ENCODE peak calls at places on chromosomes 12 and 14, in nine cellular contexts. One of them, this sample, is unnamed.

GRCh38 chr14:50335989-50336391 is 23.9 kb downstream of the DMAC2L start:
- DNase-seq in SK-N-SH: peak
- DNase-seq in AG04450: no peak
- DNase-seq in endodermal cell: peak
- DNase-seq in lower lobe of right lung: no peak
- DNase-seq in tibial nerve: no peak
- DNase-seq in mammary epithelial cell: no peak
- DNase-seq in cardiac fibroblast: peak
- DNase-seq in BJ: no peak
- DNase-seq in this sample: no peak

GRCh38 chr12:24997970-24998582 is 49.2 kb upstream of the BCAT1 start:
- DNase-seq in lower lobe of right lung: no peak
- DNase-seq in BJ: peak
- DNase-seq in SK-N-SH: no peak
- DNase-seq in tibial nerve: no peak
- DNase-seq in endodermal cell: no peak
- DNase-seq in mammary epithelial cell: peak
- DNase-seq in AG04450: peak
- DNase-seq in cardiac fibroblast: peak
- DNase-seq in this sample: peak

GRCh38 chr14:76947078-76947837 is 81.2 kb downstream of the IRF2BPL start:
- DNase-seq in endodermal cell: peak
- DNase-seq in tibial nerve: peak
- DNase-seq in mammary epithelial cell: peak
- DNase-seq in lower lobe of right lung: peak
- DNase-seq in AG04450: peak
- DNase-seq in cardiac fibroblast: peak
- DNase-seq in SK-N-SH: peak
- DNase-seq in BJ: no peak
- DNase-seq in this sample: peak

GRCh38 chr12:64064240-64064639 is 157.9 kb downstream of the KICS2 start:
- DNase-seq in AG04450: no peak
- DNase-seq in endodermal cell: no peak
- DNase-seq in lower lobe of right lung: no peak
- DNase-seq in SK-N-SH: no peak
- DNase-seq in cardiac fibroblast: no peak
- DNase-seq in mammary epithelial cell: no peak
- DNase-seq in tibial nerve: no peak
- DNase-seq in BJ: no peak
- DNase-seq in this sample: no peak

GRCh38 chr12:67716817-67717216 is 68.3 kb downstream of the DYRK2 start:
- DNase-seq in AG04450: no peak
- DNase-seq in endodermal cell: no peak
- DNase-seq in SK-N-SH: no peak
- DNase-seq in cardiac fibroblast: peak
- DNase-seq in tibial nerve: no peak
- DNase-seq in lower lobe of right lung: no peak
- DNase-seq in BJ: peak
- DNase-seq in mammary epithelial cell: no peak
- DNase-seq in this sample: peak

GRCh38 chr12:16272222-16272621 is 5.3 kb downstream of the SLC15A5 start:
- DNase-seq in tibial nerve: no peak
- DNase-seq in lower lobe of right lung: no peak
- DNase-seq in cardiac fibroblast: peak
- DNase-seq in endodermal cell: no peak
- DNase-seq in mammary epithelial cell: peak
- DNase-seq in AG04450: no peak
- DNase-seq in BJ: no peak
- DNase-seq in SK-N-SH: no peak
- DNase-seq in this sample: no peak

GRCh38 chr12:14955876-14956811 is 5.3 kb downstream of the ARHGDIB start:
- DNase-seq in BJ: no peak
- DNase-seq in SK-N-SH: no peak
- DNase-seq in lower lobe of right lung: no peak
- DNase-seq in mammary epithelial cell: no peak
- DNase-seq in endodermal cell: no peak
- DNase-seq in tibial nerve: no peak
- DNase-seq in AG04450: no peak
- DNase-seq in cardiac fibroblast: no peak
- DNase-seq in this sample: no peak

GRCh38 chr12:89783321-89784060 is 74.9 kb upstream of the ATP2B1 start:
- DNase-seq in SK-N-SH: no peak
- DNase-seq in BJ: no peak
- DNase-seq in cardiac fibroblast: peak
- DNase-seq in tibial nerve: no peak
- DNase-seq in endodermal cell: no peak
- DNase-seq in lower lobe of right lung: no peak
- DNase-seq in AG04450: no peak
- DNase-seq in mammary epithelial cell: no peak
- DNase-seq in this sample: peak

GRCh38 chr12:68403711-68404110 is 71.5 kb upstream of the MDM1 start:
- DNase-seq in AG04450: no peak
- DNase-seq in lower lobe of right lung: no peak
- DNase-seq in tibial nerve: no peak
- DNase-seq in cardiac fibroblast: no peak
- DNase-seq in endodermal cell: no peak
- DNase-seq in SK-N-SH: no peak
- DNase-seq in mammary epithelial cell: no peak
- DNase-seq in BJ: no peak
- DNase-seq in this sample: peak

GRCh38 chr12:57223191-57224165 is 6.0 kb upstream of the SHMT2 start:
- DNase-seq in BJ: no peak
- DNase-seq in mammary epithelial cell: no peak
- DNase-seq in SK-N-SH: no peak
- DNase-seq in tibial nerve: no peak
- DNase-seq in AG04450: no peak
- DNase-seq in cardiac fibroblast: no peak
- DNase-seq in lower lobe of right lung: no peak
- DNase-seq in endodermal cell: no peak
- DNase-seq in this sample: no peak

GRCh38 chr12:52015393-52016081 is 8.8 kb downstream of the TAMALIN start:
- DNase-seq in BJ: no peak
- DNase-seq in endodermal cell: peak
- DNase-seq in SK-N-SH: no peak
- DNase-seq in lower lobe of right lung: no peak
- DNase-seq in tibial nerve: no peak
- DNase-seq in AG04450: no peak
- DNase-seq in cardiac fibroblast: no peak
- DNase-seq in mammary epithelial cell: peak
- DNase-seq in this sample: no peak

GRCh38 chr14:68551045-68551683 is 241.7 kb downstream of the ZFP36L1 start:
- DNase-seq in BJ: no peak
- DNase-seq in AG04450: no peak
- DNase-seq in cardiac fibroblast: no peak
- DNase-seq in lower lobe of right lung: no peak
- DNase-seq in SK-N-SH: no peak
- DNase-seq in endodermal cell: no peak
- DNase-seq in tibial nerve: peak
- DNase-seq in mammary epithelial cell: no peak
- DNase-seq in this sample: no peak

GRCh38 chr12:132812631-132813305 is 15.9 kb downstream of the GOLGA3 start:
- DNase-seq in SK-N-SH: no peak
- DNase-seq in endodermal cell: no peak
- DNase-seq in BJ: no peak
- DNase-seq in cardiac fibroblast: no peak
- DNase-seq in lower lobe of right lung: no peak
- DNase-seq in AG04450: peak
- DNase-seq in tibial nerve: no peak
- DNase-seq in mammary epithelial cell: no peak
- DNase-seq in this sample: no peak

GRCh38 chr14:36520601-36521525 is 831 bp upstream of the NKX2-1 start:
- DNase-seq in SK-N-SH: peak
- DNase-seq in AG04450: no peak
- DNase-seq in lower lobe of right lung: peak
- DNase-seq in cardiac fibroblast: no peak
- DNase-seq in endodermal cell: peak
- DNase-seq in tibial nerve: no peak
- DNase-seq in BJ: no peak
- DNase-seq in mammary epithelial cell: peak
- DNase-seq in this sample: no peak

GRCh38 chr14:51609987-51610283 is 41.8 kb upstream of the FRMD6 start:
- DNase-seq in cardiac fibroblast: peak
- DNase-seq in lower lobe of right lung: no peak
- DNase-seq in endodermal cell: no peak
- DNase-seq in AG04450: no peak
- DNase-seq in BJ: no peak
- DNase-seq in SK-N-SH: no peak
- DNase-seq in mammary epithelial cell: no peak
- DNase-seq in tibial nerve: no peak
- DNase-seq in this sample: no peak

GRCh38 chr12:24045816-24046257 is 96.4 kb upstream of the SOX5 start:
- DNase-seq in cardiac fibroblast: peak
- DNase-seq in BJ: no peak
- DNase-seq in tibial nerve: no peak
- DNase-seq in SK-N-SH: peak
- DNase-seq in AG04450: no peak
- DNase-seq in mammary epithelial cell: no peak
- DNase-seq in endodermal cell: no peak
- DNase-seq in lower lobe of right lung: no peak
- DNase-seq in this sample: peak

GRCh38 chr12:96720363-96720705 is 186.7 kb upstream of the NEDD1 start:
- DNase-seq in lower lobe of right lung: no peak
- DNase-seq in mammary epithelial cell: peak
- DNase-seq in SK-N-SH: no peak
- DNase-seq in endodermal cell: peak
- DNase-seq in AG04450: no peak
- DNase-seq in tibial nerve: no peak
- DNase-seq in cardiac fibroblast: no peak
- DNase-seq in BJ: no peak
- DNase-seq in this sample: no peak

GRCh38 chr12:118189761-118190181 is 53.8 kb downstream of the PEBP1 start:
- DNase-seq in mammary epithelial cell: peak
- DNase-seq in tibial nerve: peak
- DNase-seq in cardiac fibroblast: peak
- DNase-seq in SK-N-SH: peak
- DNase-seq in BJ: no peak
- DNase-seq in AG04450: peak
- DNase-seq in endodermal cell: peak
- DNase-seq in lower lobe of right lung: no peak
- DNase-seq in this sample: peak

GRCh38 chr14:86221000-86221399 is 691.1 kb downstream of the FLRT2 start:
- DNase-seq in lower lobe of right lung: no peak
- DNase-seq in AG04450: no peak
- DNase-seq in mammary epithelial cell: no peak
- DNase-seq in BJ: no peak
- DNase-seq in cardiac fibroblast: no peak
- DNase-seq in endodermal cell: peak
- DNase-seq in tibial nerve: no peak
- DNase-seq in SK-N-SH: no peak
- DNase-seq in this sample: no peak

DNA sequence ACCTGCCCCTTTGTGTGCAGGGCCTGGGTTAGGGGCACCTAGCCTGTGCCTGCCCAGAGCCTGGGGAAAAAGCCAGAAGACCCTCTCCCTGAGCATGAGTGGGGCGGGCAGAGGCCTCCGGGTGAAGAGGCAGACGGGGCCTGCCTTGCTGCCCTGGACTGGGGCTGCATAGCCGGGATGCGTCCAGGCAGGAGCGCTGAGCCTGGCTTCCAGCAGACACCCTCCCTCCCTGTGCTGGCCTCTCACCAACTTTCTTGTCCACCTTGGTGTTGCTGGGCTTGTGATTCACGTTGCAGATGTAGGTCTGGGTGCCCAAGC is 216.1 kb downstream of the TMEM121 start:
- DNase-seq in BJ: no peak
- DNase-seq in tibial nerve: no peak
- DNase-seq in mammary epithelial cell: no peak
- DNase-seq in lower lobe of right lung: no peak
- DNase-seq in cardiac fibroblast: no peak
- DNase-seq in AG04450: no peak
- DNase-seq in SK-N-SH: no peak
- DNase-seq in endodermal cell: no peak
- DNase-seq in this sample: no peak
- H3K4me3 ChIP-seq in BJ: no peak
- H3K4me3 ChIP-seq in tibial nerve: no peak
- H3K4me3 ChIP-seq in mammary epithelial cell: no peak
- H3K4me3 ChIP-seq in lower lobe of right lung: no peak
- H3K4me3 ChIP-seq in cardiac fibroblast: no peak
- H3K4me3 ChIP-seq in AG04450: no peak
- H3K4me3 ChIP-seq in SK-N-SH: no peak
- H3K4me3 ChIP-seq in endodermal cell: no peak
- H3K4me3 ChIP-seq in this sample: no peak

DNA sequence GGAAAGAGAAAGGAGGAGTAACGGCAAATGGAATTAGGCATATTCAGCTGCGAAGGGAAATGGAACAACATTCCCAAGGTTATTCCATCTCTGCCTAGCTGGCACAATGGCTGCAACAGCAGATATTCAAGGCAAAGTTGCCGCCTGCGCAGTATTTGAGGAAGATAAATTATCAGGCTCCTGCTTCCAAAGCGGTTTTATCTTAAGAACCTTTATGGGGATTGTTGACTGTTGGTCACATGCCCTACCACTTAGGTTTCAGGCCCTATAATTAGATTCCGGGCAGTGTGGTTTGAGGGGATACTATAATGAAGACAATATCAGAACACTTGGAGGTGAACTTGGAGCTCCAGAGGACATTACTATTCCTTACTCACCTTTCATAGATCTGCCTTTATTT is 99.7 kb downstream of the FGD4 start:
- DNase-seq in SK-N-SH: no peak
- DNase-seq in mammary epithelial cell: no peak
- DNase-seq in cardiac fibroblast: no peak
- DNase-seq in lower lobe of right lung: no peak
- DNase-seq in BJ: no peak
- DNase-seq in endodermal cell: no peak
- DNase-seq in AG04450: no peak
- DNase-seq in tibial nerve: no peak
- DNase-seq in this sample: no peak
- TF ChIP-seq CTCF in SK-N-SH: no peak
- TF ChIP-seq CTCF in mammary epithelial cell: no peak
- TF ChIP-seq CTCF in cardiac fibroblast: no peak
- TF ChIP-seq CTCF in lower lobe of right lung: no peak
- TF ChIP-seq CTCF in BJ: no peak
- TF ChIP-seq CTCF in endodermal cell: no peak
- TF ChIP-seq CTCF in AG04450: no peak
- TF ChIP-seq CTCF in tibial nerve: no peak
- TF ChIP-seq CTCF in this sample: no peak

DNA sequence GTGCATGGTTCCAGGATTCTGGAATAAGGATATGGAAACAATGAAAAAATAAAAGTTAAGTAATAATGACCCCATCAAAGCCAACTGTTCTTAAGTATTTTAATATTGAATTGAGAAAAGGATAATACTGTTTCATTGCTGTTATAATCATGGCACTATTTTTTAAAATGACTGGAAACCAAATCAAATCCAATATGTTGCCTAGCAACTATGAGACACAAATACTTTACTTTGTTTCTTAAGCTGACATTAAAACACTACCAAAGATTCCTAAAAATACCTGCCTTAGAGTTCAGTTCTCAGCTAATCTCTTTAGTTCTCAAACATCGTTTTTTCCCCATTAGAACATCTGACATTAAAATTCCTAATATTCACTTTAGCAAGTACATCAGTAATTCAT is 66.4 kb upstream of the OTOGL start:
- DNase-seq in mammary epithelial cell: no peak
- DNase-seq in lower lobe of right lung: no peak
- DNase-seq in tibial nerve: no peak
- DNase-seq in SK-N-SH: no peak
- DNase-seq in BJ: no peak
- DNase-seq in endodermal cell: no peak
- DNase-seq in cardiac fibroblast: no peak
- DNase-seq in AG04450: no peak
- DNase-seq in this sample: no peak
- H3K4me3 ChIP-seq in mammary epithelial cell: no peak
- H3K4me3 ChIP-seq in lower lobe of right lung: no peak
- H3K4me3 ChIP-seq in tibial nerve: no peak
- H3K4me3 ChIP-seq in SK-N-SH: no peak
- H3K4me3 ChIP-seq in BJ: no peak
- H3K4me3 ChIP-seq in endodermal cell: no peak
- H3K4me3 ChIP-seq in cardiac fibroblast: no peak
- H3K4me3 ChIP-seq in AG04450: no peak
- H3K4me3 ChIP-seq in this sample: no peak

GRCh38 chr12:48995061-48995879 is 3.9 kb downstream of the DDN start:
- DNase-seq in mammary epithelial cell: peak
- DNase-seq in tibial nerve: peak
- DNase-seq in lower lobe of right lung: peak
- DNase-seq in AG04450: peak
- DNase-seq in cardiac fibroblast: peak
- DNase-seq in endodermal cell: peak
- DNase-seq in SK-N-SH: peak
- DNase-seq in BJ: no peak
- DNase-seq in this sample: peak
- TF ChIP-seq CTCF in mammary epithelial cell: peak
- TF ChIP-seq CTCF in tibial nerve: peak
- TF ChIP-seq CTCF in lower lobe of right lung: peak
- TF ChIP-seq CTCF in AG04450: peak
- TF ChIP-seq CTCF in cardiac fibroblast: peak
- TF ChIP-seq CTCF in endodermal cell: peak
- TF ChIP-seq CTCF in SK-N-SH: peak
- TF ChIP-seq CTCF in BJ: peak
- TF ChIP-seq CTCF in this sample: peak

This sample was measured in fibroblast of the aortic adventitia.